ENCODE peak calls at places on chromosomes 5 and 9, in seven cellular contexts. R, V, O, K, A, B and N are unnamed samples.

GRCh38 chr9:16434522-16434921 is 435.9 kb downstream of the BNC2 start:
- DNase-seq in R (no peak), V (no peak), O (no peak), K (no peak), A (no peak), B (no peak), N (peak)

GRCh38 chr5:83711982-83712601 is 8.6 kb downstream of the HAPLN1 start:
- DNase-seq in R (peak), V (peak), O (peak), K (no peak), A (no peak), B (peak), N (peak)

GRCh38 chr9:135217836-135218235 is 130.4 kb downstream of the OLFM1 start:
- DNase-seq in R (no peak), V (no peak), O (no peak), K (no peak), A (no peak), B (no peak), N (no peak)

GRCh38 chr9:86062845-86063693 is 36.3 kb downstream of the GOLM1 start:
- DNase-seq in R (no peak), V (peak), O (no peak), K (no peak), A (no peak), B (peak), N (no peak)

GRCh38 chr9:1442105-1442504 is 391.9 kb downstream of the DMRT2 start:
- DNase-seq in R (no peak), V (no peak), O (no peak), K (no peak), A (no peak), B (no peak), N (no peak)

GRCh38 chr5:72209515-72210115 is 102.3 kb downstream of the MAP1B start:
- DNase-seq in R (no peak), V (peak), O (peak), K (no peak), A (no peak), B (no peak), N (peak)

GRCh38 chr5:77168884-77169254 is 41.6 kb upstream of the PDE8B start:
- DNase-seq in R (no peak), V (peak), O (peak), K (no peak), A (no peak), B (peak), N (no peak)

GRCh38 chr9:76572205-76572550 is 113.2 kb downstream of the GCNT1 start:
- DNase-seq in R (no peak), V (no peak), O (no peak), K (no peak), A (no peak), B (no peak), N (no peak)

GRCh38 chr5:67301285-67301904 is 104.8 kb upstream of the CD180 start:
- DNase-seq in R (no peak), V (peak), O (peak), K (no peak), A (peak), B (no peak), N (peak)

GRCh38 chr9:127360829-127361228 is 36.1 kb upstream of the SLC2A8 start:
- DNase-seq in R (no peak), V (no peak), O (no peak), K (no peak), A (no peak), B (peak), N (peak)